ENCODE peak calls at places on chromosomes 6 and 20, in seven cellular contexts. One of them, this sample, is unnamed.

GRCh38 chr6:30006170-30007131 is 54.6 kb upstream of the POLR1H start:
- DNase-seq in heart left ventricle: peak
- DNase-seq in left ventricle myocardium inferior: peak
- DNase-seq in RPMI8226: no peak
- DNase-seq in mesothelial cell of epicardium: no peak
- DNase-seq in activated T-helper 1 cell treated with anti-CD3 and anti-CD28 coated beads, Interleukin-12 subunit alpha, Interleukin-12 subunit beta, Interleukin-2, Interleukin-4 antibody, amounts not matched to agents 30 ng/mL and 10 ng/mL and 1 ng/mL, durations not matched to agents 14 hours and 24 hours and 36 hours: no peak
- DNase-seq in kidney tubule cell: peak
- DNase-seq in this sample: no peak

GRCh38 chr6:90095788-90096187 is 200.9 kb downstream of the BACH2 start:
- DNase-seq in heart left ventricle: no peak
- DNase-seq in left ventricle myocardium inferior: no peak
- DNase-seq in RPMI8226: no peak
- DNase-seq in mesothelial cell of epicardium: no peak
- DNase-seq in activated T-helper 1 cell treated with anti-CD3 and anti-CD28 coated beads, Interleukin-12 subunit alpha, Interleukin-12 subunit beta, Interleukin-2, Interleukin-4 antibody, amounts not matched to agents 30 ng/mL and 10 ng/mL and 1 ng/mL, durations not matched to agents 14 hours and 24 hours and 36 hours: no peak
- DNase-seq in kidney tubule cell: no peak
- DNase-seq in this sample: no peak

GRCh38 chr6:11950109-11950508 is 62.0 kb upstream of the HIVEP1 start:
- DNase-seq in heart left ventricle: no peak
- DNase-seq in left ventricle myocardium inferior: no peak
- DNase-seq in RPMI8226: no peak
- DNase-seq in mesothelial cell of epicardium: no peak
- DNase-seq in activated T-helper 1 cell treated with anti-CD3 and anti-CD28 coated beads, Interleukin-12 subunit alpha, Interleukin-12 subunit beta, Interleukin-2, Interleukin-4 antibody, amounts not matched to agents 30 ng/mL and 10 ng/mL and 1 ng/mL, durations not matched to agents 14 hours and 24 hours and 36 hours: no peak
- DNase-seq in kidney tubule cell: no peak
- DNase-seq in this sample: no peak

GRCh38 chr20:825710-826421 is 7.6 kb upstream of the FAM110A start:
- DNase-seq in heart left ventricle: no peak
- DNase-seq in left ventricle myocardium inferior: no peak
- DNase-seq in RPMI8226: no peak
- DNase-seq in mesothelial cell of epicardium: no peak
- DNase-seq in activated T-helper 1 cell treated with anti-CD3 and anti-CD28 coated beads, Interleukin-12 subunit alpha, Interleukin-12 subunit beta, Interleukin-2, Interleukin-4 antibody, amounts not matched to agents 30 ng/mL and 10 ng/mL and 1 ng/mL, durations not matched to agents 14 hours and 24 hours and 36 hours: no peak
- DNase-seq in kidney tubule cell: no peak
- DNase-seq in this sample: no peak

GRCh38 chr6:14732845-14733757 is 512.8 kb upstream of the JARID2 start:
- DNase-seq in heart left ventricle: no peak
- DNase-seq in left ventricle myocardium inferior: no peak
- DNase-seq in RPMI8226: no peak
- DNase-seq in mesothelial cell of epicardium: no peak
- DNase-seq in activated T-helper 1 cell treated with anti-CD3 and anti-CD28 coated beads, Interleukin-12 subunit alpha, Interleukin-12 subunit beta, Interleukin-2, Interleukin-4 antibody, amounts not matched to agents 30 ng/mL and 10 ng/mL and 1 ng/mL, durations not matched to agents 14 hours and 24 hours and 36 hours: peak
- DNase-seq in kidney tubule cell: peak
- DNase-seq in this sample: peak

GRCh38 chr6:113055086-113055485 is 708.0 kb downstream of the RFPL4B start:
- DNase-seq in heart left ventricle: no peak
- DNase-seq in left ventricle myocardium inferior: no peak
- DNase-seq in RPMI8226: no peak
- DNase-seq in mesothelial cell of epicardium: no peak
- DNase-seq in activated T-helper 1 cell treated with anti-CD3 and anti-CD28 coated beads, Interleukin-12 subunit alpha, Interleukin-12 subunit beta, Interleukin-2, Interleukin-4 antibody, amounts not matched to agents 30 ng/mL and 10 ng/mL and 1 ng/mL, durations not matched to agents 14 hours and 24 hours and 36 hours: no peak
- DNase-seq in kidney tubule cell: no peak
- DNase-seq in this sample: no peak

GRCh38 chr6:100538086-100538485 is 73.4 kb upstream of the SIM1 start:
- DNase-seq in heart left ventricle: no peak
- DNase-seq in left ventricle myocardium inferior: no peak
- DNase-seq in RPMI8226: no peak
- DNase-seq in mesothelial cell of epicardium: no peak
- DNase-seq in activated T-helper 1 cell treated with anti-CD3 and anti-CD28 coated beads, Interleukin-12 subunit alpha, Interleukin-12 subunit beta, Interleukin-2, Interleukin-4 antibody, amounts not matched to agents 30 ng/mL and 10 ng/mL and 1 ng/mL, durations not matched to agents 14 hours and 24 hours and 36 hours: no peak
- DNase-seq in kidney tubule cell: peak
- DNase-seq in this sample: peak

GRCh38 chr20:38181971-38182370 is 16.9 kb upstream of the TGM2 start:
- DNase-seq in heart left ventricle: no peak
- DNase-seq in left ventricle myocardium inferior: no peak
- DNase-seq in RPMI8226: no peak
- DNase-seq in mesothelial cell of epicardium: no peak
- DNase-seq in activated T-helper 1 cell treated with anti-CD3 and anti-CD28 coated beads, Interleukin-12 subunit alpha, Interleukin-12 subunit beta, Interleukin-2, Interleukin-4 antibody, amounts not matched to agents 30 ng/mL and 10 ng/mL and 1 ng/mL, durations not matched to agents 14 hours and 24 hours and 36 hours: no peak
- DNase-seq in kidney tubule cell: no peak
- DNase-seq in this sample: peak

GRCh38 chr20:48706116-48706656 is 121.6 kb downstream of the PREX1 start:
- DNase-seq in heart left ventricle: no peak
- DNase-seq in left ventricle myocardium inferior: no peak
- DNase-seq in RPMI8226: no peak
- DNase-seq in mesothelial cell of epicardium: no peak
- DNase-seq in activated T-helper 1 cell treated with anti-CD3 and anti-CD28 coated beads, Interleukin-12 subunit alpha, Interleukin-12 subunit beta, Interleukin-2, Interleukin-4 antibody, amounts not matched to agents 30 ng/mL and 10 ng/mL and 1 ng/mL, durations not matched to agents 14 hours and 24 hours and 36 hours: no peak
- DNase-seq in kidney tubule cell: no peak
- DNase-seq in this sample: no peak

GRCh38 chr20:11231742-11232141 is 557.9 kb upstream of the JAG1 start:
- DNase-seq in heart left ventricle: no peak
- DNase-seq in left ventricle myocardium inferior: no peak
- DNase-seq in RPMI8226: no peak
- DNase-seq in mesothelial cell of epicardium: no peak
- DNase-seq in activated T-helper 1 cell treated with anti-CD3 and anti-CD28 coated beads, Interleukin-12 subunit alpha, Interleukin-12 subunit beta, Interleukin-2, Interleukin-4 antibody, amounts not matched to agents 30 ng/mL and 10 ng/mL and 1 ng/mL, durations not matched to agents 14 hours and 24 hours and 36 hours: no peak
- DNase-seq in kidney tubule cell: no peak
- DNase-seq in this sample: peak

GRCh38 chr6:43805695-43806040 is 35.7 kb downstream of the VEGFA start:
- DNase-seq in heart left ventricle: no peak
- DNase-seq in left ventricle myocardium inferior: no peak
- DNase-seq in RPMI8226: no peak
- DNase-seq in mesothelial cell of epicardium: no peak
- DNase-seq in activated T-helper 1 cell treated with anti-CD3 and anti-CD28 coated beads, Interleukin-12 subunit alpha, Interleukin-12 subunit beta, Interleukin-2, Interleukin-4 antibody, amounts not matched to agents 30 ng/mL and 10 ng/mL and 1 ng/mL, durations not matched to agents 14 hours and 24 hours and 36 hours: no peak
- DNase-seq in kidney tubule cell: no peak
- DNase-seq in this sample: no peak

GRCh38 chr20:8331740-8332412 is 199.8 kb downstream of the PLCB1 start:
- DNase-seq in heart left ventricle: peak
- DNase-seq in left ventricle myocardium inferior: peak
- DNase-seq in RPMI8226: no peak
- DNase-seq in mesothelial cell of epicardium: no peak
- DNase-seq in activated T-helper 1 cell treated with anti-CD3 and anti-CD28 coated beads, Interleukin-12 subunit alpha, Interleukin-12 subunit beta, Interleukin-2, Interleukin-4 antibody, amounts not matched to agents 30 ng/mL and 10 ng/mL and 1 ng/mL, durations not matched to agents 14 hours and 24 hours and 36 hours: no peak
- DNase-seq in kidney tubule cell: peak
- DNase-seq in this sample: peak

GRCh38 chr20:51376121-51376520 is 166.4 kb downstream of the NFATC2 start:
- DNase-seq in heart left ventricle: no peak
- DNase-seq in left ventricle myocardium inferior: no peak
- DNase-seq in RPMI8226: no peak
- DNase-seq in mesothelial cell of epicardium: no peak
- DNase-seq in activated T-helper 1 cell treated with anti-CD3 and anti-CD28 coated beads, Interleukin-12 subunit alpha, Interleukin-12 subunit beta, Interleukin-2, Interleukin-4 antibody, amounts not matched to agents 30 ng/mL and 10 ng/mL and 1 ng/mL, durations not matched to agents 14 hours and 24 hours and 36 hours: no peak
- DNase-seq in kidney tubule cell: no peak
- DNase-seq in this sample: no peak

GRCh38 chr20:41309817-41310216 is 7.7 kb downstream of the ZHX3 start:
- DNase-seq in heart left ventricle: no peak
- DNase-seq in left ventricle myocardium inferior: no peak
- DNase-seq in RPMI8226: no peak
- DNase-seq in mesothelial cell of epicardium: no peak
- DNase-seq in activated T-helper 1 cell treated with anti-CD3 and anti-CD28 coated beads, Interleukin-12 subunit alpha, Interleukin-12 subunit beta, Interleukin-2, Interleukin-4 antibody, amounts not matched to agents 30 ng/mL and 10 ng/mL and 1 ng/mL, durations not matched to agents 14 hours and 24 hours and 36 hours: no peak
- DNase-seq in kidney tubule cell: peak
- DNase-seq in this sample: peak

GRCh38 chr6:39910164-39910563 is 24.1 kb downstream of the MOCS1 start:
- DNase-seq in heart left ventricle: no peak
- DNase-seq in left ventricle myocardium inferior: no peak
- DNase-seq in RPMI8226: no peak
- DNase-seq in mesothelial cell of epicardium: no peak
- DNase-seq in activated T-helper 1 cell treated with anti-CD3 and anti-CD28 coated beads, Interleukin-12 subunit alpha, Interleukin-12 subunit beta, Interleukin-2, Interleukin-4 antibody, amounts not matched to agents 30 ng/mL and 10 ng/mL and 1 ng/mL, durations not matched to agents 14 hours and 24 hours and 36 hours: no peak
- DNase-seq in kidney tubule cell: no peak
- DNase-seq in this sample: no peak

This sample was measured in M059J.